ENCODE peak calls at places on chromosome 1, in six cellular contexts. D is activated CD4-positive, CD25-positive, alpha-beta regulatory T cell; X is activated gamma-delta T cell; Y is NCI-H2029 treated with DMSO at 0.1 percent for 48 hours; E is GM10248; C is stimulated activated CD8-positive, alpha-beta memory T cell treated with anti-CD3 and anti-CD28 coated beads, Interleukin-4, amount 100 ng/mL, for 4 hours. S is an unnamed sample.

GRCh38 chr1:175481126-175482071 is 262.0 kb downstream of the TNR start:
- DNase-seq in D (no peak), X (no peak), Y (no peak), E (peak; percentile 28), C (no peak), S (no peak)

GRCh38 chr1:41608242-41608641 is 123.8 kb upstream of the EDN2 start:
- DNase-seq in D (no peak), X (no peak), Y (no peak), E (no peak), C (no peak), S (no peak)

GRCh38 chr1:184408580-184408979 is 21.8 kb downstream of the C1orf21 start:
- DNase-seq in D (no peak), X (no peak), Y (no peak), E (no peak), C (no peak), S (no peak)

GRCh38 chr1:44326066-44326701 is 28.9 kb downstream of the ERI3 start:
- DNase-seq in D (no peak), X (no peak), Y (no peak), E (no peak), C (no peak), S (no peak)

GRCh38 chr1:8137406-8138244 is 111.5 kb upstream of the ERRFI1 start:
- DNase-seq in D (no peak), X (no peak), Y (no peak), E (no peak), C (no peak), S (no peak)

GRCh38 chr1:15959847-15960446 is 16.0 kb downstream of the ZBTB17 start:
- DNase-seq in D (no peak), X (no peak), Y (no peak), E (no peak), C (no peak), S (no peak)

GRCh38 chr1:207103892-207104373 is at the start of gene C4BPA:
- DNase-seq in D (no peak), X (no peak), Y (no peak), E (no peak), C (no peak), S (no peak)

GRCh38 chr1:10694274-10694632 is 102.2 kb downstream of the CASZ1 start:
- DNase-seq in D (peak; percentile 53), X (peak; percentile 74), Y (no peak), E (peak; percentile 86), C (no peak), S (no peak)

GRCh38 chr1:26029864-26030481 is 8.4 kb downstream of the EXTL1 start:
- DNase-seq in D (no peak), X (no peak), Y (no peak), E (no peak), C (no peak), S (no peak)

GRCh38 chr1:25008192-25008485 is 78.1 kb upstream of the RUNX3 start:
- DNase-seq in D (no peak), X (no peak), Y (no peak), E (no peak), C (no peak), S (no peak)

GRCh38 chr1:81420760-81421159 is 380.0 kb upstream of the ADGRL2 start:
- DNase-seq in D (no peak), X (no peak), Y (no peak), E (no peak), C (no peak), S (no peak)

GRCh38 chr1:242523282-242523967 is 1.1 kb downstream of the PLD5 start:
- DNase-seq in D (no peak), X (no peak), Y (no peak), E (no peak), C (no peak), S (no peak)

GRCh38 chr1:5667513-5668325 is 324.5 kb downstream of the NPHP4 start:
- DNase-seq in D (no peak), X (no peak), Y (peak; percentile 47), E (no peak), C (no peak), S (no peak)

GRCh38 chr1:173295995-173296394 is 88.9 kb upstream of the TNFSF4 start:
- DNase-seq in D (no peak), X (no peak), Y (no peak), E (no peak), C (no peak), S (no peak)

GRCh38 chr1:67948155-67949075 is 102.0 kb downstream of the DIRAS3 start:
- DNase-seq in D (no peak), X (no peak), Y (no peak), E (no peak), C (no peak), S (no peak)

S was measured in BE2C.